ENCODE peak calls at places on chromosomes 13 and 19, in four cellular contexts. N, O, E and Z are unnamed samples.

GRCh38 chr19:56099638-56100539 is 21.2 kb downstream of the ZNF787 start:
- DNase-seq in O (no peak), E (no peak), N (no peak), Z (no peak)

GRCh38 chr13:48976677-48977625 is 1.2 kb downstream of the FNDC3A start:
- DNase-seq in E (no peak), O (no peak), N (no peak), Z (no peak)

GRCh38 chr13:95494082-95494681 is 58.3 kb upstream of the CLDN10 start:
- DNase-seq in O (no peak), N (no peak), E (no peak), Z (no peak)

GRCh38 chr13:48344264-48344663 is 40.7 kb downstream of the RB1 start:
- DNase-seq in O (no peak), E (no peak), N (no peak), Z (no peak)

GRCh38 chr13:72104656-72105180 is 237.7 kb upstream of the DACH1 start:
- DNase-seq in O (no peak), N (no peak), E (no peak), Z (no peak)

GRCh38 chr13:36745436-36745835 is 71.6 kb downstream of the SERTM1 start:
- DNase-seq in E (no peak), N (no peak), O (no peak), Z (no peak)

GRCh38 chr19:40716031-40716654 is 543 bp downstream of the COQ8B start:
- DNase-seq in N (peak; percentile 50), E (no peak), O (peak; percentile 40), Z (peak; percentile 47)

GRCh38 chr13:101654916-101655315 is 202.4 kb downstream of the ITGBL1 start:
- DNase-seq in N (no peak), O (no peak), E (no peak), Z (no peak)

GRCh38 chr13:90622547-90622946 is 724.9 kb upstream of the MIR17HG start:
- DNase-seq in E (no peak), N (no peak), O (no peak), Z (no peak)

GRCh38 chr13:111115841-111116500 is 861 bp downstream of the ARHGEF7 start:
- DNase-seq in E (no peak), O (peak; percentile 64), N (no peak), Z (peak; percentile 88)

GRCh38 chr13:96817336-96817941 is 176.8 kb downstream of the OXGR1 start:
- DNase-seq in O (no peak), E (no peak), N (no peak), Z (no peak)

GRCh38 chr13:112684041-112684440 is 5.8 kb upstream of the ATP11A start:
- DNase-seq in N (no peak), O (no peak), E (no peak), Z (no peak)
- H3K27ac ChIP-seq in N (no peak overlapping the region), O (no peak overlapping the region), E (no peak overlapping the region), Z (no peak overlapping the region)

GRCh38 chr19:58429745-58430144 is 10.2 kb downstream of the ZNF132 start:
- DNase-seq in N (no peak), E (no peak), O (no peak), Z (no peak)

GRCh38 chr19:58434217-58434616 is 5.7 kb downstream of the ZNF132 start:
- DNase-seq in E (no peak), O (no peak), N (no peak), Z (no peak)

DNA sequence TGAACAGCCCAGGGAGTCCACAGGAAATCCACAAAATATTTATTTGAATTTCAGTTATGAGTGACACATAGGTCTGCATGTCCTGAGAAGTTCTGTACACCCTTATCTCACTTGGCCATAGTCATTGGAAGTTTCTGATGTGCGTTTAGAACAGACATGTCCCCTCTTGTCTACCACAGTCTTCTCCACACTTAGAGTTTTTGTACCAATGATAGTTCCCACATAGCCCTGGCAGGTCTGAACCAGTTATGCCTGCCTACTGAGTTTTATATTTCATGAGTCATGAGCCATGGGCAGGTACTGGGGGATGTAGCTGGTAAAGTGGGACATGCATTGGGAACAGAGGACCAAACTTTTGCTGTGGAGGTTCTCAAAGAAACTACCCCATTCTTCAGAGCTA is 11.3 kb downstream of the ZNF132 start:
- DNase-seq in N (no peak), E (no peak), O (no peak), Z (no peak)
- H3K9me3 ChIP-seq in N (peaks cover 56% of the 10 kb centered on the region), E (peaks cover 19% of the 10 kb centered on the region), O (peaks cover 57% of the 10 kb centered on the region), Z (peaks cover 34% of the 10 kb centered on the region)

GRCh38 chr13:28753208-28753892 is 34.6 kb upstream of the SLC46A3 start:
- DNase-seq in N (no peak), E (no peak), O (no peak), Z (peak; percentile 82)
- TF ChIP-seq CTCF in N (no peak), E (no peak), O (no peak), Z (peak; percentile 12)

DNA sequence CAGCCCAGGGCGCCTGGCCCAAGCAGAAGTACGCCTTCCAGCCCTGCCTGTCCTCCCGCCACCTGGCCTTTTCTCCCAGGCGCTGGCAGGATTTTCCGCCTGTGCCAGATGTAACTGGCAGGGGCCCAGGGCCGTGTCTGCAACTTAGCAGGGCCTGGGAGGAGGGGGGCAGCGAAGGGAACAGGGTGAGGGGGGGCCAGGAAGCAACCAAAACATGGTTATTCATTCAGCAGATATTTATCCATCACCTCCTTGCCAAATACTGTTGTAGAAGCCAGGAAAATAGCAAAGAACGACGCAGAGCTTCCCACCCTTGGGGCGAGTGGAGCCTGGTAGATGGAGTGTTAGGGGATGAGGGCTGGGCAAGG is 5.6 kb downstream of the TLE6 start:
- DNase-seq in E (peak; percentile 93), O (peak; percentile 86), N (no peak), Z (peak; percentile 99)
- H3K27ac ChIP-seq in E (peak overlapping the region; percentile 55), O (peak overlapping the region; percentile 63), N (no peak overlapping the region), Z (peak overlapping the region; percentile 93)

GRCh38 chr13:28541966-28542365 is 47.0 kb upstream of the FLT1 start:
- DNase-seq in N (no peak), E (no peak), O (no peak), Z (no peak)
- H3K9me3 ChIP-seq in N (peaks cover 7% of the 10 kb centered on the region), E (no peaks in the 10 kb centered on the region), O (no peaks in the 10 kb centered on the region), Z (no peaks in the 10 kb centered on the region)

GRCh38 chr19:45171211-45171623 is 6.8 kb downstream of the TRAPPC6A start:
- DNase-seq in O (no peak), E (no peak), N (peak; percentile 46), Z (no peak)

GRCh38 chr19:45170146-45171106 is 7.6 kb downstream of the TRAPPC6A start:
- DNase-seq in E (no peak), N (no peak), O (no peak), Z (no peak)

GRCh38 chr19:45169602-45170001 is 8.4 kb downstream of the TRAPPC6A start:
- DNase-seq in N (no peak), E (no peak), O (no peak), Z (no peak)

GRCh38 chr19:45166723-45167252 is 6.0 kb upstream of the NKPD1 start:
- DNase-seq in O (no peak), N (no peak), E (no peak), Z (no peak)

GRCh38 chr19:45168767-45169351 is 8.1 kb upstream of the NKPD1 start:
- DNase-seq in N (no peak), E (no peak), O (no peak), Z (no peak)
- TF ChIP-seq CTCF in N (no peak), E (no peak), O (no peak), Z (no peak)

DNA sequence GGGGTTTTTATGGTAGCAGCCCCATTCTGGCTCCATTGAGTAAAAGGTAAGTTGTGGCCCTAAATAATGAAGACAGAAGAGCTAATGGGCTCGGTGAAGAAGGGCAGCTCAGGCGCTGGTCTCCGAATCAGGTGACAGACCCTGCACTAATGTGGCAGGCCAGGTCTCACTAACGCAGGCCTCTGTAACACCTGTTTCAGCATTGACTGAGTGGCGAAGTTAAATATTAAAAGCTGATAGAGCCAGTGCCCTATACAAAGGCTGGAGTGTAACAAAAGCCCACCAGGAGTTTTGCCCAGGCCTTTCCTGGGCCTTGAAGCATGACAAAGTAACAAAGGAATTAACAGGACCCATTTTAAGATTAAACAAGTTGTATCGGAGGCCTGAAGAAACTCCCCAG is 19.2 kb downstream of the POP4 start:
- DNase-seq in O (no peak), E (no peak), N (no peak), Z (no peak)
- H3K27ac ChIP-seq in O (no peak overlapping the region), E (peak overlapping the region; percentile 65), N (no peak overlapping the region), Z (no peak overlapping the region)